ENCODE peak calls at places on chromosomes 3 and 15, in nine cellular contexts. One of them, this sample, is unnamed.

GRCh38 chr3:30319713-30320112 is 286.7 kb upstream of the TGFBR2 start:
- DNase-seq in T-helper 2 cell: peak
- DNase-seq in mucosa of gallbladder: peak
- DNase-seq in Ammon's horn: peak
- DNase-seq in H9: peak
- DNase-seq in hypothalamus: no peak
- DNase-seq in GM06990: no peak
- DNase-seq in EL: peak
- DNase-seq in stimulated activated CD8-positive, alpha-beta memory T cell treated with anti-CD3 and anti-CD28 coated beads, Interleukin-15, amount 100 ng/mL, for 24 hours: no peak
- DNase-seq in this sample: no peak

GRCh38 chr3:116070102-116070501 is 375.2 kb downstream of the LSAMP start:
- DNase-seq in T-helper 2 cell: no peak
- DNase-seq in mucosa of gallbladder: no peak
- DNase-seq in Ammon's horn: no peak
- DNase-seq in H9: no peak
- DNase-seq in hypothalamus: no peak
- DNase-seq in GM06990: no peak
- DNase-seq in EL: no peak
- DNase-seq in stimulated activated CD8-positive, alpha-beta memory T cell treated with anti-CD3 and anti-CD28 coated beads, Interleukin-15, amount 100 ng/mL, for 24 hours: no peak
- DNase-seq in this sample: no peak

GRCh38 chr3:194689493-194689901 is 3.8 kb downstream of the FAM43A start:
- DNase-seq in T-helper 2 cell: no peak
- DNase-seq in mucosa of gallbladder: no peak
- DNase-seq in Ammon's horn: no peak
- DNase-seq in H9: no peak
- DNase-seq in hypothalamus: no peak
- DNase-seq in GM06990: peak
- DNase-seq in EL: peak
- DNase-seq in stimulated activated CD8-positive, alpha-beta memory T cell treated with anti-CD3 and anti-CD28 coated beads, Interleukin-15, amount 100 ng/mL, for 24 hours: no peak
- DNase-seq in this sample: no peak

GRCh38 chr15:64858136-64858535 is 16.4 kb downstream of the PLEKHO2 start:
- DNase-seq in T-helper 2 cell: no peak
- DNase-seq in mucosa of gallbladder: no peak
- DNase-seq in Ammon's horn: no peak
- DNase-seq in H9: no peak
- DNase-seq in hypothalamus: no peak
- DNase-seq in GM06990: no peak
- DNase-seq in EL: no peak
- DNase-seq in stimulated activated CD8-positive, alpha-beta memory T cell treated with anti-CD3 and anti-CD28 coated beads, Interleukin-15, amount 100 ng/mL, for 24 hours: no peak
- DNase-seq in this sample: peak

GRCh38 chr15:32746116-32746857 is 28.5 kb downstream of the GREM1 start:
- DNase-seq in T-helper 2 cell: no peak
- DNase-seq in mucosa of gallbladder: no peak
- DNase-seq in Ammon's horn: no peak
- DNase-seq in H9: no peak
- DNase-seq in hypothalamus: no peak
- DNase-seq in GM06990: no peak
- DNase-seq in EL: no peak
- DNase-seq in stimulated activated CD8-positive, alpha-beta memory T cell treated with anti-CD3 and anti-CD28 coated beads, Interleukin-15, amount 100 ng/mL, for 24 hours: no peak
- DNase-seq in this sample: no peak

GRCh38 chr15:76837474-76837873 is 67.7 kb downstream of the SCAPER start:
- DNase-seq in T-helper 2 cell: peak
- DNase-seq in mucosa of gallbladder: no peak
- DNase-seq in Ammon's horn: no peak
- DNase-seq in H9: no peak
- DNase-seq in hypothalamus: no peak
- DNase-seq in GM06990: no peak
- DNase-seq in EL: no peak
- DNase-seq in stimulated activated CD8-positive, alpha-beta memory T cell treated with anti-CD3 and anti-CD28 coated beads, Interleukin-15, amount 100 ng/mL, for 24 hours: no peak
- DNase-seq in this sample: no peak

GRCh38 chr15:68517285-68517711 is 61.5 kb upstream of the CORO2B start:
- DNase-seq in T-helper 2 cell: no peak
- DNase-seq in mucosa of gallbladder: no peak
- DNase-seq in Ammon's horn: no peak
- DNase-seq in H9: peak
- DNase-seq in hypothalamus: no peak
- DNase-seq in GM06990: no peak
- DNase-seq in EL: no peak
- DNase-seq in stimulated activated CD8-positive, alpha-beta memory T cell treated with anti-CD3 and anti-CD28 coated beads, Interleukin-15, amount 100 ng/mL, for 24 hours: no peak
- DNase-seq in this sample: no peak

GRCh38 chr15:100314809-100315400 is 26.9 kb downstream of the ADAMTS17 start:
- DNase-seq in T-helper 2 cell: no peak
- DNase-seq in mucosa of gallbladder: no peak
- DNase-seq in Ammon's horn: no peak
- DNase-seq in H9: peak
- DNase-seq in hypothalamus: no peak
- DNase-seq in GM06990: no peak
- DNase-seq in EL: no peak
- DNase-seq in stimulated activated CD8-positive, alpha-beta memory T cell treated with anti-CD3 and anti-CD28 coated beads, Interleukin-15, amount 100 ng/mL, for 24 hours: no peak
- DNase-seq in this sample: no peak

GRCh38 chr15:41337631-41338522 is 5.2 kb downstream of the NUSAP1 start:
- DNase-seq in T-helper 2 cell: no peak
- DNase-seq in mucosa of gallbladder: no peak
- DNase-seq in Ammon's horn: no peak
- DNase-seq in H9: no peak
- DNase-seq in hypothalamus: no peak
- DNase-seq in GM06990: no peak
- DNase-seq in EL: peak
- DNase-seq in stimulated activated CD8-positive, alpha-beta memory T cell treated with anti-CD3 and anti-CD28 coated beads, Interleukin-15, amount 100 ng/mL, for 24 hours: no peak
- DNase-seq in this sample: no peak

GRCh38 chr3:195384952-195385351 is 57.9 kb downstream of the ACAP2 start:
- DNase-seq in T-helper 2 cell: no peak
- DNase-seq in mucosa of gallbladder: no peak
- DNase-seq in Ammon's horn: no peak
- DNase-seq in H9: no peak
- DNase-seq in hypothalamus: no peak
- DNase-seq in GM06990: no peak
- DNase-seq in EL: peak
- DNase-seq in stimulated activated CD8-positive, alpha-beta memory T cell treated with anti-CD3 and anti-CD28 coated beads, Interleukin-15, amount 100 ng/mL, for 24 hours: no peak
- DNase-seq in this sample: no peak

GRCh38 chr3:49841806-49842205 is 14.6 kb downstream of the TRAIP start:
- DNase-seq in T-helper 2 cell: no peak
- DNase-seq in mucosa of gallbladder: no peak
- DNase-seq in Ammon's horn: peak
- DNase-seq in H9: no peak
- DNase-seq in hypothalamus: peak
- DNase-seq in GM06990: no peak
- DNase-seq in EL: no peak
- DNase-seq in stimulated activated CD8-positive, alpha-beta memory T cell treated with anti-CD3 and anti-CD28 coated beads, Interleukin-15, amount 100 ng/mL, for 24 hours: no peak
- DNase-seq in this sample: no peak

GRCh38 chr3:87246662-87247061 is 19.6 kb downstream of the CHMP2B start:
- DNase-seq in T-helper 2 cell: no peak
- DNase-seq in mucosa of gallbladder: no peak
- DNase-seq in Ammon's horn: no peak
- DNase-seq in H9: no peak
- DNase-seq in hypothalamus: no peak
- DNase-seq in GM06990: no peak
- DNase-seq in EL: no peak
- DNase-seq in stimulated activated CD8-positive, alpha-beta memory T cell treated with anti-CD3 and anti-CD28 coated beads, Interleukin-15, amount 100 ng/mL, for 24 hours: no peak
- DNase-seq in this sample: no peak

GRCh38 chr15:43930079-43930478 is 103.3 kb downstream of the WDR76 start:
- DNase-seq in T-helper 2 cell: no peak
- DNase-seq in mucosa of gallbladder: no peak
- DNase-seq in Ammon's horn: no peak
- DNase-seq in H9: peak
- DNase-seq in hypothalamus: no peak
- DNase-seq in GM06990: no peak
- DNase-seq in EL: peak
- DNase-seq in stimulated activated CD8-positive, alpha-beta memory T cell treated with anti-CD3 and anti-CD28 coated beads, Interleukin-15, amount 100 ng/mL, for 24 hours: no peak
- DNase-seq in this sample: no peak